ENCODE peak calls at places on chromosomes 6 and 20, in four cellular contexts. W is suprapubic skin, K is Panc1, P is HepG2. T is an unnamed sample.

GRCh38 chr20:61360296-61360695 is 108.2 kb downstream of the CDH4 start:
- DNase-seq in W (no peak), K (no peak), P (no peak), T (no peak)

GRCh38 chr20:41476013-41476441 is 109.4 kb upstream of the EMILIN3 start:
- DNase-seq in W (no peak), P (no peak), K (no peak), T (peak)

GRCh38 chr6:71125216-71125615 is 163.4 kb upstream of the OGFRL1 start:
- DNase-seq in W (no peak), K (no peak), P (no peak), T (no peak)

GRCh38 chr6:26295691-26296555 is 69.1 kb upstream of the BTN3A2 start:
- DNase-seq in P (peak), K (peak), W (no peak), T (no peak)

GRCh38 chr20:61665746-61666470 is 399.8 kb downstream of the TAF4 start:
- DNase-seq in K (no peak), W (no peak), P (no peak), T (no peak)

GRCh38 chr6:28587011-28587745 is 61.5 kb downstream of the GPX5 start:
- DNase-seq in K (no peak), W (no peak), P (peak), T (no peak)

GRCh38 chr6:128069180-128069579 is 168.3 kb upstream of the THEMIS start:
- DNase-seq in W (no peak), P (no peak), K (no peak), T (no peak)

GRCh38 chr6:71238351-71238750 is 50.3 kb upstream of the OGFRL1 start:
- DNase-seq in W (no peak), K (no peak), P (no peak), T (no peak)

GRCh38 chr20:23637282-23638221 is at the start of gene CST3:
- DNase-seq in P (peak), K (peak), W (peak), T (no peak)

GRCh38 chr6:117446851-117447250 is 21.1 kb upstream of the ROS1 start:
- DNase-seq in K (no peak), W (no peak), P (no peak), T (no peak)

GRCh38 chr20:58109126-58109880 is 119.2 kb downstream of the ANKRD60 start:
- DNase-seq in K (no peak), P (no peak), W (peak), T (no peak)

GRCh38 chr6:45698046-45698445 is 317.6 kb downstream of the CLIC5 start:
- DNase-seq in P (no peak), W (no peak), K (no peak), T (no peak)

GRCh38 chr6:20227350-20227749 is 15.1 kb upstream of the MBOAT1 start:
- DNase-seq in W (no peak), K (no peak), P (no peak), T (no peak)

GRCh38 chr6:165889636-165890403 is 226.8 kb upstream of the PDE10A start:
- DNase-seq in K (no peak), P (peak), W (no peak), T (no peak)

GRCh38 chr6:122653094-122653493 is 42.9 kb downstream of the PKIB start:
- DNase-seq in P (peak), K (no peak), W (no peak), T (no peak)

GRCh38 chr6:35737413-35738211 is 780 bp downstream of the ARMC12 start:
- DNase-seq in P (peak), K (no peak), W (no peak), T (peak)

GRCh38 chr6:11778648-11779307 is at the start of gene ADTRP:
- DNase-seq in W (no peak), K (no peak), P (no peak), T (no peak)

GRCh38 chr6:20952605-20953004 is 418.3 kb downstream of the CDKAL1 start:
- DNase-seq in K (no peak), W (no peak), P (peak), T (no peak)

GRCh38 chr20:53959849-53960585 is 110.4 kb downstream of the BCAS1 start:
- DNase-seq in W (no peak), P (peak), K (no peak), T (no peak)

GRCh38 chr20:62741701-62742491 is 33.3 kb downstream of the NTSR1 start:
- DNase-seq in P (no peak), K (no peak), W (no peak), T (no peak)

GRCh38 chr6:15628499-15629131 is 34.2 kb downstream of the DTNBP1 start:
- DNase-seq in P (no peak), K (no peak), W (no peak), T (no peak)

GRCh38 chr6:170177383-170178265 is 113.3 kb downstream of the DLL1 start:
- DNase-seq in P (no peak), K (no peak), W (peak), T (no peak)

GRCh38 chr20:1577906-1578305 is 20.4 kb upstream of the SIRPD start:
- DNase-seq in P (no peak), W (peak), K (no peak), T (no peak)

GRCh38 chr6:143742070-143742954 is 64.5 kb downstream of the PHACTR2 start:
- DNase-seq in K (no peak), W (no peak), P (no peak), T (no peak)

GRCh38 chr6:35367646-35368037 is 25.3 kb downstream of the PPARD start:
- DNase-seq in W (no peak), K (no peak), P (no peak), T (no peak)

GRCh38 chr6:22632561-22632960 is 63.2 kb downstream of the HDGFL1 start:
- DNase-seq in P (no peak), W (no peak), K (no peak), T (no peak)

GRCh38 chr6:27553123-27553904 is 80.4 kb upstream of the ZNF184 start:
- DNase-seq in K (peak), P (peak), W (no peak), T (no peak)

GRCh38 chr6:32973934-32974333 is 5.5 kb downstream of the BRD2 start:
- DNase-seq in K (no peak), P (no peak), W (no peak), T (no peak)

GRCh38 chr6:72521684-72522083 is 100.2 kb upstream of the KCNQ5 start:
- DNase-seq in P (no peak), K (no peak), W (no peak), T (no peak)

GRCh38 chr6:21946298-21946783 is 350.5 kb downstream of the PRL start:
- DNase-seq in K (no peak), P (no peak), W (no peak), T (no peak)

GRCh38 chr6:145736854-145737181 is 1.5 kb upstream of the EPM2A start:
- DNase-seq in K (no peak), P (no peak), W (no peak), T (no peak)

GRCh38 chr6:12679291-12679690 is 37.3 kb upstream of the PHACTR1 start:
- DNase-seq in P (no peak), W (no peak), K (no peak), T (no peak)

GRCh38 chr6:109336221-109336955 is 45.9 kb downstream of the CD164 start:
- DNase-seq in W (no peak), K (peak), P (no peak), T (no peak)

GRCh38 chr6:161444966-161445799 is 171.3 kb upstream of the AGPAT4 start:
- DNase-seq in K (no peak), P (no peak), W (no peak), T (no peak)

GRCh38 chr6:163589401-163589800 is 174.9 kb downstream of the QKI start:
- DNase-seq in K (no peak), W (no peak), P (no peak), T (no peak)

GRCh38 chr6:128062882-128063603 is 162.2 kb upstream of the THEMIS start:
- DNase-seq in K (no peak), W (no peak), P (peak), T (no peak)

GRCh38 chr6:158649289-158650143 is at the start of gene SYTL3:
- DNase-seq in K (no peak), P (no peak), W (no peak), T (no peak)

GRCh38 chr6:37696220-37696840 is 1.4 kb downstream of the MDGA1 start:
- DNase-seq in P (no peak), K (no peak), W (no peak), T (no peak)

GRCh38 chr6:167113935-167114910 is 8.7 kb upstream of the CCR6 start:
- DNase-seq in K (no peak), P (no peak), W (peak), T (no peak)
- H3K27ac ChIP-seq in K (no peak), P (no peak), W (no peak), T (no peak)

GRCh38 chr6:89295981-89296380 is 19.1 kb downstream of the GABRR2 start:
- DNase-seq in P (no peak), W (no peak), K (no peak), T (no peak)
- TF ChIP-seq POLR2AphosphoS5 in P (no peak), W (no peak), K (no peak), T (no peak)

GRCh38 chr6:111658445-111659154 is 52.9 kb upstream of the TRAF3IP2 start:
- DNase-seq in W (no peak), P (no peak), K (no peak), T (no peak)
- H3K27ac ChIP-seq in W (peak), P (no peak), K (no peak), T (peak)

DNA sequence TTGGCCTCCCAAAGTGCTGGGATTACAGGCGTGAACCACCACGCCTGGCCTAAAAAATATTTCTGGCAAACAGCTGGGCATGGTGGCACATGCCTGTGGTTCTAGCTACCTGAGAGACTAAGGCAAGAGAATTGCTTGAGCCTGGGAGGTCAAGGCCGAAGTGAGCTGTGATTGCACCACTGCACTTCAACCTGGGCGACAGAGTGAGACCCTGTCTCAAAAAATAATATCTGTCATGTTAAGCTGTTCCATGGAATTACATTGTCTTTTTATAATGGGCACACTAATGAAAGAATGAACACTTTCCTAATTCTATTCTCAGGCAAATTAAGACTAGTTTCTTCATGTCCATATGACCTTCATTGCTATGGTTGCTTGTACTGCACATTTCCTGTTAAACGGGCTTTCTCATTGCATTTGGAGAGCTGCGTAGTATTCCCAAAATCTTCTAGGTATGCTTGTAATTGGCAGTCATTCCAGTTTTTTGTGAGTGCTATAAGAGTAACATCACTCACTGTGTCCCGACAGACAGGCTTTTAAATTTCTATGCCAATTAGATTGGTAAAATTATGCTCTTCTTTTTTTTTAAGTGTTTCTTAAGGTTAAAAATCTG is 12.1 kb downstream of the AMD1 start:
- DNase-seq in K (no peak), P (no peak), W (no peak), T (no peak)
- TF ChIP-seq POLR2AphosphoS5 in K (no peak), P (no peak), W (no peak), T (no peak)

DNA sequence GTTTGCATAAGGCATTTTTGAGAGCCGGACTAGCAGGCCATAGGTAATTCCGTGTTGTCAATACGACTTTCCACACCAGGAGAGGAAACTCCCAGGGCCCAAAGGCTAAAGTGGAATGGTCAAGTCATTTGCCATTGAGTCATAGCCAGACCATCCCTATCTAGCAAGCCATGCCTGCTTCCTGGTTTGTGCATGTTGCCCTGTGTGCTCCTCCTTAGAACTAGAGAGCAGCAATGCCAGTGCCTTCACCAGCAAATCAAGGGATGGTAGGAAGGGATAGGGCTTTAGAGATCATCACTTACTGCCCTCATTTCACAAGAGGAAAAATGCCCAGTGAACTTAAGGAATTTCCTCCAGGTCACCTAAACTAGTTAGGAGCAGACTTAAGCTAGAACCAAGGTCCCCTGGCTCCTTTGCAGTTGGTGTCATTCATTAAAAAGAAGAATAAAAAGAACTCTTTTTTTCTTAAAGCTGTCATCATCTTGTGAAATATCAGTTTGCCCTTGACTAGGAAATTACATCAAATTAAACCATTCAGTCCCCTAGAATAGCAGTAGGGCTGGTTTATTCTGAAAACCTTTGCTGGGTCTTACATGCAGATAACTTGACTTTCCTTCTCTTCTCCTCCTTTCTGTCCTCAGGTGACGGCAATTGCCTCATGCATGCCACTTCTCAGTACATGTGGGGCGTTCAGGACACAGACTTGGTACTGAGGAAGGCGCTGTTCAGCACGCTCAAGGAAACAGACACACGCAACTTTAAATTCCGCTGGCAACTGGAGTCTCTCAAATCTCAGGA is 7.3 kb downstream of the TNFAIP3 start:
- DNase-seq in P (no peak), W (no peak), K (no peak), T (no peak)
- H3K27ac ChIP-seq in P (peak), W (peak), K (peak), T (no peak)

DNA sequence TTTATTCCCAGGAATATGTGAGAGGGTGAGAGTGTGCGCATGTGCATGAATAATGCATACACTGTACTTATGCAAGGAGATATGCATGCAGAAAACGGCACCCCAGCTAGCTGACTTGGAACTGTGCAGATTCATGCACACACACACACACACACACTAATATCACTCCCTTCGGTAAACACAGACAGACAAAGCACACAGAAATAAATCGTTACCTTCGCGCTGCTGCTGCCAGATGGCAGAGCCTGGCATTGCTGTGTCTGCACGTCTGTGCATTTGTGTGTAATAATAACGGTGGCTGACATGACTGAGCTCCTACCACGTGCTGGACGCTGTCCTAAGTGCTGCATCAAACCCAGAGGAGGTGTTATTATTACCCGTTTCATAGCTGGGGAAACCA is 36.8 kb downstream of the PREX1 start:
- DNase-seq in P (no peak), K (no peak), W (no peak), T (no peak)
- TF ChIP-seq POLR2AphosphoS5 in P (no peak), K (no peak), W (no peak), T (no peak)

T was measured in SK-N-MC.